ENCODE peak calls at places on chromosomes 6 and 20, in nine cellular contexts. J, Q, K, F, A, W, C, M and D are unnamed samples.

GRCh38 chr6:18990313-18990978 is 603.3 kb downstream of the RNF144B start:
- DNase-seq in A (peak), Q (peak), M (peak), C (peak), F (peak), J (peak), W (peak), K (peak), D (no peak)

GRCh38 chr6:89819336-89820130 is at the start of gene MDN1:
- DNase-seq in K (peak), W (peak), Q (peak), J (peak), A (peak), M (peak), C (peak), F (peak), D (peak)

GRCh38 chr20:25050501-25051350 is 7.2 kb downstream of the ACSS1 start:
- DNase-seq in W (no peak), K (no peak), Q (no peak), M (peak), A (no peak), C (no peak), F (no peak), J (no peak), D (no peak)

GRCh38 chr6:132188865-132189264 is 212.4 kb downstream of the MOXD1 start:
- DNase-seq in C (no peak), K (no peak), F (peak), A (no peak), J (no peak), Q (no peak), M (no peak), W (no peak), D (peak)

GRCh38 chr6:116866281-116866871 is 10.7 kb upstream of the RFX6 start:
- DNase-seq in K (no peak), W (no peak), F (no peak), C (peak), A (no peak), J (no peak), M (no peak), Q (no peak), D (no peak)

GRCh38 chr6:30890646-30891449 is 6.5 kb downstream of the DDR1 start:
- DNase-seq in Q (no peak), F (no peak), J (no peak), A (no peak), C (no peak), W (no peak), M (no peak), K (no peak), D (no peak)

GRCh38 chr6:88891135-88891845 is 72.1 kb downstream of the RNGTT start:
- DNase-seq in C (no peak), A (no peak), K (no peak), Q (no peak), W (no peak), F (peak), M (no peak), J (no peak), D (no peak)

GRCh38 chr20:4889446-4889845 is 111.9 kb downstream of the SLC23A2 start:
- DNase-seq in Q (no peak), J (no peak), K (no peak), A (no peak), M (no peak), W (no peak), C (no peak), F (no peak), D (no peak)

GRCh38 chr20:52224920-52225319 is 33.3 kb upstream of the ZFP64 start:
- DNase-seq in F (no peak), W (no peak), C (no peak), K (no peak), A (no peak), Q (no peak), M (no peak), J (no peak), D (no peak)

GRCh38 chr6:132235596-132236280 is 165.5 kb downstream of the MOXD1 start:
- DNase-seq in A (no peak), Q (no peak), J (no peak), W (no peak), C (no peak), K (no peak), F (no peak), M (no peak), D (no peak)

GRCh38 chr6:5676701-5677100 is 330.0 kb downstream of the NRN1 start:
- DNase-seq in J (no peak), K (no peak), Q (no peak), A (no peak), F (no peak), C (no peak), W (no peak), M (no peak), D (no peak)

GRCh38 chr6:153787341-153787606 is 251.8 kb upstream of the OPRM1 start:
- DNase-seq in F (no peak), Q (peak), J (no peak), W (no peak), C (no peak), M (peak), K (no peak), A (no peak), D (no peak)

GRCh38 chr6:162533009-162533400 is 194.6 kb downstream of the PRKN start:
- DNase-seq in K (no peak), W (no peak), F (no peak), M (peak), J (no peak), C (no peak), A (no peak), Q (no peak), D (no peak)

GRCh38 chr20:4998160-4998651 is 3.1 kb downstream of the SLC23A2 start:
- DNase-seq in J (no peak), M (no peak), A (no peak), F (no peak), W (no peak), K (peak), C (peak), Q (peak), D (no peak)

GRCh38 chr6:154595538-154595937 is 85.1 kb upstream of the CNKSR3 start:
- DNase-seq in F (no peak), K (no peak), A (no peak), C (no peak), Q (no peak), J (no peak), W (no peak), M (no peak), D (no peak)

GRCh38 chr6:158560787-158561246 is 926 bp downstream of the TMEM181 start:
- DNase-seq in C (no peak), W (no peak), J (no peak), K (no peak), M (peak), A (no peak), F (no peak), Q (peak), D (no peak)

GRCh38 chr6:147700436-147701209 is 192.1 kb downstream of the SAMD5 start:
- DNase-seq in A (no peak), J (no peak), W (no peak), Q (no peak), F (no peak), C (no peak), M (no peak), K (no peak), D (no peak)

GRCh38 chr6:41690541-41691330 is 44.7 kb downstream of the TFEB start:
- DNase-seq in Q (no peak), K (no peak), M (no peak), F (no peak), C (no peak), W (no peak), A (no peak), J (no peak), D (no peak)

GRCh38 chr20:31864521-31865400 is 5.6 kb downstream of the DUSP15 start:
- DNase-seq in A (no peak), M (no peak), C (no peak), Q (no peak), F (no peak), J (no peak), K (no peak), W (no peak), D (no peak)

GRCh38 chr20:61399433-61399832 is 147.4 kb downstream of the CDH4 start:
- DNase-seq in Q (no peak), C (no peak), J (no peak), A (no peak), M (no peak), K (no peak), F (no peak), W (no peak), D (no peak)

GRCh38 chr6:170405311-170405975 is 98.9 kb downstream of the FAM120B start:
- DNase-seq in W (no peak), A (no peak), C (no peak), F (peak), J (no peak), Q (no peak), M (no peak), K (no peak), D (peak)

GRCh38 chr6:112690497-112691202 is 343.5 kb downstream of the RFPL4B start:
- DNase-seq in C (no peak), M (no peak), F (peak), A (no peak), W (no peak), J (no peak), Q (no peak), K (no peak), D (no peak)

GRCh38 chr20:31857861-31858835 is 12.2 kb downstream of the DUSP15 start:
- DNase-seq in A (no peak), J (peak), W (no peak), K (peak), F (no peak), M (no peak), Q (no peak), C (peak), D (no peak)

GRCh38 chr20:48094196-48094749 is 309.0 kb upstream of the SULF2 start:
- DNase-seq in C (no peak), F (no peak), M (no peak), A (no peak), Q (no peak), W (no peak), K (no peak), J (no peak), D (no peak)

GRCh38 chr20:52768649-52769048 is 203.5 kb upstream of the TSHZ2 start:
- DNase-seq in K (no peak), F (no peak), C (no peak), J (no peak), W (no peak), M (no peak), A (no peak), Q (no peak), D (no peak)

GRCh38 chr6:67629268-67629667 is 1005.8 kb upstream of the ADGRB3 start:
- DNase-seq in M (no peak), F (peak), W (no peak), Q (no peak), J (no peak), A (no peak), K (no peak), C (no peak), D (no peak)

GRCh38 chr20:58618694-58619540 is 32.2 kb upstream of the STX16 start:
- DNase-seq in M (no peak), W (no peak), C (no peak), Q (no peak), A (no peak), K (no peak), J (no peak), F (peak), D (no peak)

GRCh38 chr20:33373735-33374605 is 27.3 kb downstream of the CDK5RAP1 start:
- DNase-seq in J (no peak), W (no peak), K (no peak), C (no peak), A (no peak), M (no peak), F (peak), Q (no peak), D (peak)

GRCh38 chr6:79385893-79386292 is 151.3 kb downstream of the LCA5 start:
- DNase-seq in A (no peak), K (no peak), M (no peak), J (no peak), W (no peak), Q (no peak), F (peak), C (no peak), D (no peak)

GRCh38 chr6:36674942-36675341 is 3.6 kb upstream of the CDKN1A start:
- DNase-seq in W (no peak), J (no peak), Q (no peak), K (no peak), M (no peak), C (no peak), F (no peak), A (no peak), D (no peak)

GRCh38 chr6:13181398-13181797 is 146.9 kb downstream of the TBC1D7 start:
- DNase-seq in Q (no peak), J (no peak), W (no peak), K (no peak), C (no peak), F (no peak), M (no peak), A (no peak), D (no peak)

GRCh38 chr6:100879317-100879716 is 1.8 kb downstream of the ASCC3 start:
- DNase-seq in Q (no peak), W (no peak), K (no peak), M (no peak), J (no peak), F (no peak), C (no peak), A (no peak), D (no peak)

GRCh38 chr6:47075168-47075567 is 33.0 kb upstream of the ADGRF1 start:
- DNase-seq in J (no peak), M (no peak), A (no peak), W (peak), Q (no peak), F (no peak), C (no peak), K (no peak), D (no peak)

GRCh38 chr6:143410859-143411270 is 39.6 kb downstream of the ADAT2 start:
- DNase-seq in F (no peak), A (no peak), C (no peak), J (no peak), K (no peak), W (no peak), M (no peak), Q (no peak), D (no peak)

GRCh38 chr6:149508485-149508884 is 23.7 kb upstream of the ZC3H12D start:
- DNase-seq in C (no peak), K (no peak), M (no peak), A (no peak), Q (peak), W (no peak), J (no peak), F (no peak), D (no peak)

GRCh38 chr6:167119680-167120556 is 3.0 kb upstream of the CCR6 start:
- DNase-seq in J (peak), W (no peak), F (no peak), A (no peak), M (peak), C (peak), Q (peak), K (no peak), D (no peak)

GRCh38 chr6:45822269-45822812 is 193.3 kb downstream of the CLIC5 start:
- DNase-seq in W (no peak), K (no peak), C (no peak), F (no peak), Q (peak), M (no peak), A (no peak), J (no peak), D (no peak)

GRCh38 chr20:47568019-47568418 is 66.3 kb downstream of the NCOA3 start:
- DNase-seq in J (no peak), W (no peak), K (no peak), Q (no peak), C (no peak), M (peak), A (no peak), F (peak), D (peak)